ENCODE peak calls at places on chromosomes 2 and 18, in nine cellular contexts. P is GM23338, G is NCI-H2081, N is neural crest cell, W is omental fat pad, H is NCI-H345, F is COR-L47, Q is amniotic stem cell, K is AML-193. I is an unnamed sample.

GRCh38 chr2:208820289-208820688 is 413.7 kb downstream of the PTH2R start:
- DNase-seq in K (no peak), G (peak), W (no peak), F (peak), Q (no peak), H (peak), N (no peak), P (peak), I (no peak)

GRCh38 chr2:99868260-99868659 is 274.1 kb downstream of the AFF3 start:
- DNase-seq in Q (no peak), W (no peak), N (no peak), P (no peak), H (no peak), K (no peak), F (no peak), G (no peak), I (no peak)

GRCh38 chr2:192687000-192687399 is 492.3 kb upstream of the TMEFF2 start:
- DNase-seq in K (no peak), G (no peak), P (no peak), H (no peak), W (no peak), F (no peak), Q (no peak), N (no peak), I (no peak)

GRCh38 chr18:3104190-3105054 is 91.5 kb upstream of the LPIN2 start:
- DNase-seq in P (no peak), K (no peak), G (no peak), Q (no peak), H (no peak), F (no peak), N (no peak), W (no peak), I (peak)

GRCh38 chr2:228777855-228778355 is 493.2 kb downstream of the PID1 start:
- DNase-seq in K (no peak), W (no peak), F (no peak), Q (no peak), H (no peak), G (no peak), P (no peak), N (no peak), I (no peak)

GRCh38 chr2:30866974-30867373 is 59.7 kb upstream of the CAPN13 start:
- DNase-seq in N (no peak), G (no peak), W (no peak), H (no peak), Q (no peak), K (peak), F (no peak), P (no peak), I (no peak)

GRCh38 chr2:121245913-121246312 is 39.1 kb downstream of the TFCP2L1 start:
- DNase-seq in W (no peak), N (no peak), P (no peak), F (no peak), G (no peak), K (no peak), H (no peak), Q (no peak), I (no peak)

GRCh38 chr2:84846041-84846663 is 34.7 kb downstream of the TRABD2A start:
- DNase-seq in P (no peak), G (no peak), N (no peak), Q (no peak), W (no peak), K (no peak), H (no peak), F (no peak), I (no peak)

GRCh38 chr2:7108792-7109557 is 191.8 kb downstream of the RNF144A start:
- DNase-seq in H (no peak), K (no peak), F (no peak), G (peak), Q (no peak), P (no peak), W (no peak), N (no peak), I (peak)

GRCh38 chr18:75123113-75123512 is 85.8 kb downstream of the PTGR3 start:
- DNase-seq in H (peak), G (peak), K (no peak), P (no peak), W (no peak), Q (no peak), N (no peak), F (peak), I (no peak)

GRCh38 chr2:43458002-43458628 is 137.7 kb downstream of the THADA start:
- DNase-seq in Q (no peak), P (no peak), W (no peak), H (no peak), G (no peak), F (no peak), N (no peak), K (no peak), I (no peak)

GRCh38 chr2:196759378-196759706 is 40.1 kb downstream of the GTF3C3 start:
- DNase-seq in G (no peak), K (no peak), Q (no peak), H (no peak), N (no peak), W (no peak), P (no peak), F (no peak), I (no peak)

GRCh38 chr2:177896587-177896986 is 176.0 kb downstream of the PDE11A start:
- DNase-seq in H (no peak), F (no peak), W (no peak), K (no peak), P (no peak), N (no peak), G (no peak), Q (no peak), I (no peak)

GRCh38 chr2:209563453-209563852 is 139.6 kb downstream of the MAP2 start:
- DNase-seq in K (no peak), P (peak), G (no peak), H (no peak), F (no peak), W (no peak), Q (no peak), N (no peak), I (no peak)

GRCh38 chr2:241659150-241659739 is 21.8 kb downstream of the ATG4B start:
- DNase-seq in Q (no peak), F (no peak), H (peak), P (peak), K (peak), W (peak), N (peak), G (peak), I (no peak)